ENCODE peak calls at places on chromosome 22, in five cellular contexts. One of them, this sample, is unnamed.

GRCh38 chr22:50503475-50504145 is 3.9 kb downstream of the LMF2 start:
- DNase-seq in naive B cell: no peak
- DNase-seq in mucosa of descending colon: peak; percentile 52
- DNase-seq in fibroblast of the aortic adventitia: no peak
- DNase-seq in EH: no peak
- DNase-seq in this sample: no peak

GRCh38 chr22:30304495-30305244 is 15.4 kb upstream of the CASTOR1 start:
- DNase-seq in naive B cell: peak; percentile 69
- DNase-seq in mucosa of descending colon: peak; percentile 73
- DNase-seq in fibroblast of the aortic adventitia: peak; percentile 72
- DNase-seq in EH: peak; percentile 46
- DNase-seq in this sample: no peak

GRCh38 chr22:41966607-41967240 is 2.5 kb upstream of the SEPTIN3 start:
- DNase-seq in naive B cell: peak; percentile 41
- DNase-seq in mucosa of descending colon: no peak
- DNase-seq in fibroblast of the aortic adventitia: peak; percentile 86
- DNase-seq in EH: peak; percentile 95
- DNase-seq in this sample: no peak

GRCh38 chr22:49436056-49436455 is 391.6 kb downstream of the BRD1 start:
- DNase-seq in naive B cell: no peak
- DNase-seq in mucosa of descending colon: no peak
- DNase-seq in fibroblast of the aortic adventitia: no peak
- DNase-seq in EH: no peak
- DNase-seq in this sample: no peak

GRCh38 chr22:17896552-17896951 is 122.3 kb upstream of the BID start:
- DNase-seq in naive B cell: no peak
- DNase-seq in mucosa of descending colon: no peak
- DNase-seq in fibroblast of the aortic adventitia: no peak
- DNase-seq in EH: no peak
- DNase-seq in this sample: no peak

GRCh38 chr22:43200031-43200430 is 13.1 kb upstream of the TTLL12 start:
- DNase-seq in naive B cell: no peak
- DNase-seq in mucosa of descending colon: peak; percentile 43
- DNase-seq in fibroblast of the aortic adventitia: no peak
- DNase-seq in EH: no peak
- DNase-seq in this sample: no peak

GRCh38 chr22:49659281-49659923 is 168.3 kb downstream of the BRD1 start:
- DNase-seq in naive B cell: no peak
- DNase-seq in mucosa of descending colon: no peak
- DNase-seq in fibroblast of the aortic adventitia: no peak
- DNase-seq in EH: no peak
- DNase-seq in this sample: no peak

GRCh38 chr22:37128555-37129281 is 19.2 kb upstream of the TMPRSS6 start:
- DNase-seq in naive B cell: no peak
- DNase-seq in mucosa of descending colon: no peak
- DNase-seq in fibroblast of the aortic adventitia: no peak
- DNase-seq in EH: no peak
- DNase-seq in this sample: no peak

GRCh38 chr22:37906364-37907008 is 389 bp downstream of the MICALL1 start:
- DNase-seq in naive B cell: peak; percentile 33
- DNase-seq in mucosa of descending colon: peak; percentile 66
- DNase-seq in fibroblast of the aortic adventitia: no peak
- DNase-seq in EH: no peak
- DNase-seq in this sample: no peak